ENCODE peak calls at places on chromosome 21, in eight cellular contexts. C is NT2/D1, D is GDM1, B is T-helper 2 cell, M is left lobe of liver, H is SJSA1, X is cardiac muscle cell, U is NCI-H524. O is an unnamed sample.

GRCh38 chr21:29053656-29054055 is 19.8 kb downstream of the CCT8 start:
- DNase-seq in H (no peak), B (no peak), X (no peak), U (no peak), M (no peak), C (no peak), D (no peak), O (no peak)

GRCh38 chr21:24824209-24824608 is 783.1 kb downstream of the MRPL39 start:
- DNase-seq in U (no peak), M (no peak), D (no peak), H (no peak), X (no peak), B (no peak), C (no peak), O (no peak)

GRCh38 chr21:36722370-36723368 is 23.8 kb downstream of the SIM2 start:
- DNase-seq in D (no peak), C (no peak), B (no peak), U (no peak), X (no peak), H (no peak), M (no peak), O (no peak)

GRCh38 chr21:41664881-41665765 is 101.7 kb downstream of the RIPK4 start:
- DNase-seq in H (peak), X (no peak), D (no peak), U (no peak), M (no peak), B (no peak), C (no peak), O (no peak)

GRCh38 chr21:38355992-38356781 is 99.4 kb downstream of the KCNJ15 start:
- DNase-seq in D (peak), M (peak), H (peak), B (peak), C (peak), X (peak), U (peak), O (peak)

GRCh38 chr21:42941696-42942085 is 16.3 kb upstream of the ERVH48-1 start:
- DNase-seq in U (no peak), X (no peak), H (no peak), D (no peak), M (no peak), B (no peak), C (no peak), O (no peak)

GRCh38 chr21:45072963-45073300 is 1.4 kb upstream of the ADARB1 start:
- DNase-seq in B (no peak), C (no peak), M (no peak), X (no peak), U (no peak), D (no peak), H (no peak), O (peak)

GRCh38 chr21:8991088-8991907 is 1530.1 kb upstream of the TPTE start:
- DNase-seq in X (no peak), D (no peak), U (no peak), C (no peak), B (no peak), M (no peak), H (no peak), O (peak)

GRCh38 chr21:14751011-14751410 is 204.9 kb upstream of the SAMSN1 start:
- DNase-seq in B (no peak), C (no peak), M (no peak), H (no peak), D (no peak), U (no peak), X (no peak), O (no peak)

GRCh38 chr21:26385721-26386120 is 187.4 kb downstream of the CYYR1 start:
- DNase-seq in U (no peak), D (no peak), X (no peak), M (no peak), B (no peak), H (no peak), C (no peak), O (no peak)

GRCh38 chr21:38913120-38913975 is 107.6 kb downstream of the ETS2 start:
- DNase-seq in X (peak), D (no peak), H (peak), M (peak), B (no peak), C (no peak), U (no peak), O (peak)

O was measured in GM23338.